ENCODE peak calls at places on chromosome 5, in seven cellular contexts. One of them, this sample, is unnamed.
A peak's percentile ranks its signal among the peaks of the same experiment; 100 is the strongest.

GRCh38 chr5:60883229-60883628 is 39.2 kb upstream of the ELOVL7 start:
- DNase-seq in fibroblast of lung: peak; percentile 4
- DNase-seq in CD4-positive, CD25-positive, alpha-beta regulatory T cell: peak; percentile 20
- DNase-seq in tibial artery: no peak
- DNase-seq in heart left ventricle: no peak
- DNase-seq in neuronal stem cell: no peak
- DNase-seq in HL-60: no peak
- DNase-seq in this sample: no peak

GRCh38 chr5:122773615-122774014 is 1.3 kb upstream of the SNX2 start:
- DNase-seq in fibroblast of lung: no peak
- DNase-seq in CD4-positive, CD25-positive, alpha-beta regulatory T cell: no peak
- DNase-seq in tibial artery: no peak
- DNase-seq in heart left ventricle: no peak
- DNase-seq in neuronal stem cell: no peak
- DNase-seq in HL-60: peak; percentile 25
- DNase-seq in this sample: no peak

GRCh38 chr5:96601811-96602244 is 60.3 kb upstream of the CAST start:
- DNase-seq in fibroblast of lung: peak; percentile 83
- DNase-seq in CD4-positive, CD25-positive, alpha-beta regulatory T cell: peak; percentile 73
- DNase-seq in tibial artery: no peak
- DNase-seq in heart left ventricle: no peak
- DNase-seq in neuronal stem cell: peak; percentile 64
- DNase-seq in HL-60: peak; percentile 28
- DNase-seq in this sample: peak; percentile 3

GRCh38 chr5:95835682-95836405 is 13.3 kb upstream of the GLRX start:
- DNase-seq in fibroblast of lung: no peak
- DNase-seq in CD4-positive, CD25-positive, alpha-beta regulatory T cell: no peak
- DNase-seq in tibial artery: no peak
- DNase-seq in heart left ventricle: no peak
- DNase-seq in neuronal stem cell: no peak
- DNase-seq in HL-60: no peak
- DNase-seq in this sample: no peak

GRCh38 chr5:176541338-176542134 is 4.3 kb upstream of the RNF44 start:
- DNase-seq in fibroblast of lung: no peak
- DNase-seq in CD4-positive, CD25-positive, alpha-beta regulatory T cell: peak; percentile 88
- DNase-seq in tibial artery: no peak
- DNase-seq in heart left ventricle: no peak
- DNase-seq in neuronal stem cell: no peak
- DNase-seq in HL-60: peak; percentile 93
- DNase-seq in this sample: peak; percentile 67

GRCh38 chr5:56845904-56846479 is 30.6 kb downstream of the MAP3K1 start:
- DNase-seq in fibroblast of lung: no peak
- DNase-seq in CD4-positive, CD25-positive, alpha-beta regulatory T cell: no peak
- DNase-seq in tibial artery: no peak
- DNase-seq in heart left ventricle: no peak
- DNase-seq in neuronal stem cell: no peak
- DNase-seq in HL-60: no peak
- DNase-seq in this sample: no peak

GRCh38 chr5:179731791-179732411 is 721 bp upstream of the MAML1 start:
- DNase-seq in fibroblast of lung: peak; percentile 91
- DNase-seq in CD4-positive, CD25-positive, alpha-beta regulatory T cell: no peak
- DNase-seq in tibial artery: peak; percentile 68
- DNase-seq in heart left ventricle: no peak
- DNase-seq in neuronal stem cell: no peak
- DNase-seq in HL-60: peak; percentile 78
- DNase-seq in this sample: no peak

GRCh38 chr5:159619826-159620225 is 289.5 kb upstream of the IL12B start:
- DNase-seq in fibroblast of lung: no peak
- DNase-seq in CD4-positive, CD25-positive, alpha-beta regulatory T cell: no peak
- DNase-seq in tibial artery: no peak
- DNase-seq in heart left ventricle: no peak
- DNase-seq in neuronal stem cell: no peak
- DNase-seq in HL-60: no peak
- DNase-seq in this sample: no peak

GRCh38 chr5:38621840-38622513 is 65.5 kb upstream of the LIFR start:
- DNase-seq in fibroblast of lung: peak; percentile 41
- DNase-seq in CD4-positive, CD25-positive, alpha-beta regulatory T cell: no peak
- DNase-seq in tibial artery: no peak
- DNase-seq in heart left ventricle: no peak
- DNase-seq in neuronal stem cell: no peak
- DNase-seq in HL-60: no peak
- DNase-seq in this sample: no peak

GRCh38 chr5:139565411-139566305 is 4.5 kb downstream of the UBE2D2 start:
- DNase-seq in fibroblast of lung: no peak
- DNase-seq in CD4-positive, CD25-positive, alpha-beta regulatory T cell: peak; percentile 88
- DNase-seq in tibial artery: no peak
- DNase-seq in heart left ventricle: no peak
- DNase-seq in neuronal stem cell: no peak
- DNase-seq in HL-60: peak; percentile 43
- DNase-seq in this sample: peak; percentile 4

GRCh38 chr5:10994088-10994986 is 233.3 kb upstream of the DAP start:
- DNase-seq in fibroblast of lung: no peak
- DNase-seq in CD4-positive, CD25-positive, alpha-beta regulatory T cell: no peak
- DNase-seq in tibial artery: no peak
- DNase-seq in heart left ventricle: no peak
- DNase-seq in neuronal stem cell: no peak
- DNase-seq in HL-60: no peak
- DNase-seq in this sample: no peak

GRCh38 chr5:135195267-135195603 is 161.2 kb upstream of the PITX1 start:
- DNase-seq in fibroblast of lung: peak; percentile 51
- DNase-seq in CD4-positive, CD25-positive, alpha-beta regulatory T cell: no peak
- DNase-seq in tibial artery: no peak
- DNase-seq in heart left ventricle: no peak
- DNase-seq in neuronal stem cell: no peak
- DNase-seq in HL-60: no peak
- DNase-seq in this sample: no peak

GRCh38 chr5:136811086-136811485 is 445.7 kb upstream of the TRPC7 start:
- DNase-seq in fibroblast of lung: no peak
- DNase-seq in CD4-positive, CD25-positive, alpha-beta regulatory T cell: no peak
- DNase-seq in tibial artery: no peak
- DNase-seq in heart left ventricle: no peak
- DNase-seq in neuronal stem cell: no peak
- DNase-seq in HL-60: no peak
- DNase-seq in this sample: no peak

GRCh38 chr5:180692426-180692825 is 43.0 kb upstream of the FLT4 start:
- DNase-seq in fibroblast of lung: no peak
- DNase-seq in CD4-positive, CD25-positive, alpha-beta regulatory T cell: no peak
- DNase-seq in tibial artery: no peak
- DNase-seq in heart left ventricle: no peak
- DNase-seq in neuronal stem cell: no peak
- DNase-seq in HL-60: no peak
- DNase-seq in this sample: no peak

GRCh38 chr5:31692561-31693221 is 53.8 kb downstream of the PDZD2 start:
- DNase-seq in fibroblast of lung: no peak
- DNase-seq in CD4-positive, CD25-positive, alpha-beta regulatory T cell: no peak
- DNase-seq in tibial artery: no peak
- DNase-seq in heart left ventricle: peak; percentile 76
- DNase-seq in neuronal stem cell: no peak
- DNase-seq in HL-60: no peak
- DNase-seq in this sample: no peak

GRCh38 chr5:102792705-102793104 is 37.6 kb downstream of the PAM start:
- DNase-seq in fibroblast of lung: peak; percentile 43
- DNase-seq in CD4-positive, CD25-positive, alpha-beta regulatory T cell: peak; percentile 37
- DNase-seq in tibial artery: no peak
- DNase-seq in heart left ventricle: no peak
- DNase-seq in neuronal stem cell: no peak
- DNase-seq in HL-60: no peak
- DNase-seq in this sample: no peak

GRCh38 chr5:142840591-142840990 is 70.4 kb downstream of the ARHGAP26 start:
- DNase-seq in fibroblast of lung: no peak
- DNase-seq in CD4-positive, CD25-positive, alpha-beta regulatory T cell: no peak
- DNase-seq in tibial artery: no peak
- DNase-seq in heart left ventricle: no peak
- DNase-seq in neuronal stem cell: no peak
- DNase-seq in HL-60: no peak
- DNase-seq in this sample: no peak

GRCh38 chr5:91632871-91633270 is 249.8 kb upstream of the ARRDC3 start:
- DNase-seq in fibroblast of lung: no peak
- DNase-seq in CD4-positive, CD25-positive, alpha-beta regulatory T cell: no peak
- DNase-seq in tibial artery: no peak
- DNase-seq in heart left ventricle: no peak
- DNase-seq in neuronal stem cell: peak; percentile 64
- DNase-seq in HL-60: no peak
- DNase-seq in this sample: no peak

GRCh38 chr5:64754066-64754465 is 14.4 kb downstream of the SREK1IP1 start:
- DNase-seq in fibroblast of lung: no peak
- DNase-seq in CD4-positive, CD25-positive, alpha-beta regulatory T cell: no peak
- DNase-seq in tibial artery: no peak
- DNase-seq in heart left ventricle: no peak
- DNase-seq in neuronal stem cell: no peak
- DNase-seq in HL-60: no peak
- DNase-seq in this sample: no peak

GRCh38 chr5:96125335-96125891 is 163.8 kb upstream of the ELL2 start:
- DNase-seq in fibroblast of lung: no peak
- DNase-seq in CD4-positive, CD25-positive, alpha-beta regulatory T cell: no peak
- DNase-seq in tibial artery: no peak
- DNase-seq in heart left ventricle: no peak
- DNase-seq in neuronal stem cell: no peak
- DNase-seq in HL-60: no peak
- DNase-seq in this sample: no peak

GRCh38 chr5:123809594-123810172 is 297.7 kb downstream of the CSNK1G3 start:
- DNase-seq in fibroblast of lung: no peak
- DNase-seq in CD4-positive, CD25-positive, alpha-beta regulatory T cell: no peak
- DNase-seq in tibial artery: no peak
- DNase-seq in heart left ventricle: no peak
- DNase-seq in neuronal stem cell: no peak
- DNase-seq in HL-60: no peak
- DNase-seq in this sample: no peak

GRCh38 chr5:115543365-115543700 is 1.2 kb downstream of the FEM1C start:
- DNase-seq in fibroblast of lung: no peak
- DNase-seq in CD4-positive, CD25-positive, alpha-beta regulatory T cell: peak; percentile 20
- DNase-seq in tibial artery: no peak
- DNase-seq in heart left ventricle: no peak
- DNase-seq in neuronal stem cell: no peak
- DNase-seq in HL-60: no peak
- DNase-seq in this sample: no peak

GRCh38 chr5:40383719-40384651 is 295.7 kb upstream of the PTGER4 start:
- DNase-seq in fibroblast of lung: peak; percentile 58
- DNase-seq in CD4-positive, CD25-positive, alpha-beta regulatory T cell: peak; percentile 76
- DNase-seq in tibial artery: no peak
- DNase-seq in heart left ventricle: no peak
- DNase-seq in neuronal stem cell: no peak
- DNase-seq in HL-60: no peak
- DNase-seq in this sample: no peak

GRCh38 chr5:55601209-55601618 is 66.5 kb upstream of the PLPP1 start:
- DNase-seq in fibroblast of lung: peak; percentile 97
- DNase-seq in CD4-positive, CD25-positive, alpha-beta regulatory T cell: no peak
- DNase-seq in tibial artery: peak; percentile 95
- DNase-seq in heart left ventricle: peak; percentile 83
- DNase-seq in neuronal stem cell: peak; percentile 15
- DNase-seq in HL-60: no peak
- DNase-seq in this sample: no peak

GRCh38 chr5:158492850-158493249 is 606.9 kb downstream of the EBF1 start:
- DNase-seq in fibroblast of lung: peak; percentile 36
- DNase-seq in CD4-positive, CD25-positive, alpha-beta regulatory T cell: no peak
- DNase-seq in tibial artery: no peak
- DNase-seq in heart left ventricle: no peak
- DNase-seq in neuronal stem cell: no peak
- DNase-seq in HL-60: no peak
- DNase-seq in this sample: no peak

GRCh38 chr5:42828661-42829060 is 17.0 kb upstream of the SELENOP start:
- DNase-seq in fibroblast of lung: peak; percentile 45
- DNase-seq in CD4-positive, CD25-positive, alpha-beta regulatory T cell: no peak
- DNase-seq in tibial artery: no peak
- DNase-seq in heart left ventricle: no peak
- DNase-seq in neuronal stem cell: no peak
- DNase-seq in HL-60: no peak
- DNase-seq in this sample: no peak

GRCh38 chr5:44565872-44566271 is 176.7 kb upstream of the FGF10 start:
- DNase-seq in fibroblast of lung: peak; percentile 46
- DNase-seq in CD4-positive, CD25-positive, alpha-beta regulatory T cell: no peak
- DNase-seq in tibial artery: no peak
- DNase-seq in heart left ventricle: no peak
- DNase-seq in neuronal stem cell: no peak
- DNase-seq in HL-60: no peak
- DNase-seq in this sample: no peak

GRCh38 chr5:10503321-10503720 is 60.5 kb upstream of the ANKRD33B start:
- DNase-seq in fibroblast of lung: no peak
- DNase-seq in CD4-positive, CD25-positive, alpha-beta regulatory T cell: no peak
- DNase-seq in tibial artery: no peak
- DNase-seq in heart left ventricle: no peak
- DNase-seq in neuronal stem cell: no peak
- DNase-seq in HL-60: no peak
- DNase-seq in this sample: no peak

GRCh38 chr5:27706832-27707231 is 668.4 kb upstream of the CDH9 start:
- DNase-seq in fibroblast of lung: no peak
- DNase-seq in CD4-positive, CD25-positive, alpha-beta regulatory T cell: no peak
- DNase-seq in tibial artery: no peak
- DNase-seq in heart left ventricle: no peak
- DNase-seq in neuronal stem cell: no peak
- DNase-seq in HL-60: no peak
- DNase-seq in this sample: no peak

GRCh38 chr5:111697881-111698757 is 58.9 kb downstream of the NREP start:
- DNase-seq in fibroblast of lung: peak; percentile 75
- DNase-seq in CD4-positive, CD25-positive, alpha-beta regulatory T cell: no peak
- DNase-seq in tibial artery: no peak
- DNase-seq in heart left ventricle: no peak
- DNase-seq in neuronal stem cell: no peak
- DNase-seq in HL-60: no peak
- DNase-seq in this sample: no peak

GRCh38 chr5:94402096-94402495 is 216.3 kb downstream of the KIAA0825 start:
- DNase-seq in fibroblast of lung: peak; percentile 31
- DNase-seq in CD4-positive, CD25-positive, alpha-beta regulatory T cell: no peak
- DNase-seq in tibial artery: no peak
- DNase-seq in heart left ventricle: no peak
- DNase-seq in neuronal stem cell: no peak
- DNase-seq in HL-60: no peak
- DNase-seq in this sample: no peak
- H3K27me3 ChIP-seq in fibroblast of lung: no peaks in the 10 kb centered on the region
- H3K27me3 ChIP-seq in CD4-positive, CD25-positive, alpha-beta regulatory T cell: no peaks in the 10 kb centered on the region
- H3K27me3 ChIP-seq in tibial artery: no peaks in the 10 kb centered on the region
- H3K27me3 ChIP-seq in heart left ventricle: no peaks in the 10 kb centered on the region
- H3K27me3 ChIP-seq in neuronal stem cell: no peaks in the 10 kb centered on the region
- H3K27me3 ChIP-seq in HL-60: no peaks in the 10 kb centered on the region
- H3K27me3 ChIP-seq in this sample: no peaks in the 10 kb centered on the region

GRCh38 chr5:172745406-172745805 is 25.6 kb downstream of the DUSP1 start:
- DNase-seq in fibroblast of lung: no peak
- DNase-seq in CD4-positive, CD25-positive, alpha-beta regulatory T cell: no peak
- DNase-seq in tibial artery: no peak
- DNase-seq in heart left ventricle: no peak
- DNase-seq in neuronal stem cell: no peak
- DNase-seq in HL-60: no peak
- DNase-seq in this sample: no peak
- H3K4me3 ChIP-seq in fibroblast of lung: no peak overlapping the region
- H3K4me3 ChIP-seq in CD4-positive, CD25-positive, alpha-beta regulatory T cell: no peak overlapping the region
- H3K4me3 ChIP-seq in tibial artery: no peak overlapping the region
- H3K4me3 ChIP-seq in heart left ventricle: no peak overlapping the region
- H3K4me3 ChIP-seq in neuronal stem cell: no peak overlapping the region
- H3K4me3 ChIP-seq in HL-60: no peak overlapping the region
- H3K4me3 ChIP-seq in this sample: no peak overlapping the region

GRCh38 chr5:149658299-149658698 is 71.8 kb upstream of the PPARGC1B start:
- DNase-seq in fibroblast of lung: no peak
- DNase-seq in CD4-positive, CD25-positive, alpha-beta regulatory T cell: no peak
- DNase-seq in tibial artery: no peak
- DNase-seq in heart left ventricle: no peak
- DNase-seq in neuronal stem cell: no peak
- DNase-seq in HL-60: no peak
- DNase-seq in this sample: no peak
- H3K27me3 ChIP-seq in fibroblast of lung: no peaks in the 10 kb centered on the region
- H3K27me3 ChIP-seq in CD4-positive, CD25-positive, alpha-beta regulatory T cell: peaks cover 2% of the 10 kb centered on the region
- H3K27me3 ChIP-seq in tibial artery: no peaks in the 10 kb centered on the region
- H3K27me3 ChIP-seq in heart left ventricle: no peaks in the 10 kb centered on the region
- H3K27me3 ChIP-seq in neuronal stem cell: no peaks in the 10 kb centered on the region
- H3K27me3 ChIP-seq in HL-60: no peaks in the 10 kb centered on the region
- H3K27me3 ChIP-seq in this sample: no peaks in the 10 kb centered on the region

GRCh38 chr5:77851229-77852067 is 75.3 kb upstream of the TBCA start:
- DNase-seq in fibroblast of lung: peak; percentile 53
- DNase-seq in CD4-positive, CD25-positive, alpha-beta regulatory T cell: peak; percentile 8
- DNase-seq in tibial artery: no peak
- DNase-seq in heart left ventricle: no peak
- DNase-seq in neuronal stem cell: peak; percentile 29
- DNase-seq in HL-60: no peak
- DNase-seq in this sample: no peak
- H3K4me3 ChIP-seq in fibroblast of lung: peak overlapping the region; percentile 62
- H3K4me3 ChIP-seq in CD4-positive, CD25-positive, alpha-beta regulatory T cell: no peak overlapping the region
- H3K4me3 ChIP-seq in tibial artery: peak overlapping the region; percentile 64
- H3K4me3 ChIP-seq in heart left ventricle: peak overlapping the region; percentile 60
- H3K4me3 ChIP-seq in neuronal stem cell: peak overlapping the region; percentile 45
- H3K4me3 ChIP-seq in HL-60: peak overlapping the region; percentile 18
- H3K4me3 ChIP-seq in this sample: peak overlapping the region; percentile 54

This sample was measured in effector memory CD4-positive, alpha-beta T cell.